ENCODE peak calls at places on chromosomes 4 and X, in seven cellular contexts. R is GM13976; M is GM23338; B is BJ; I is A673; S is CD8-positive, alpha-beta T cell; G is fibroblast of the aortic adventitia. T is an unnamed sample.

GRCh38 chr4:114311745-114312144 is 286.9 kb upstream of the UGT8 start:
- DNase-seq in I (no peak), B (no peak), R (no peak), M (peak; percentile 29), G (no peak), S (no peak), T (no peak)

GRCh38 chr4:157172011-157172410 is 48.5 kb upstream of the GRIA2 start:
- DNase-seq in S (no peak), R (no peak), B (no peak), M (no peak), I (peak; percentile 28), G (peak; percentile 43), T (peak; percentile 22)

GRCh38 chrX:8579602-8580001 is 115.0 kb downstream of the VCX3B start:
- DNase-seq in B (no peak), G (no peak), M (peak; percentile 5), R (no peak), I (no peak), S (no peak), T (no peak)

GRCh38 chrX:37871626-37872302 is 24.4 kb upstream of the DYNLT3 start:
- DNase-seq in I (peak; percentile 60), M (peak; percentile 4), G (peak; percentile 83), S (no peak), R (no peak), B (peak; percentile 41), T (peak; percentile 46)

GRCh38 chr4:54495091-54495490 is 162.7 kb upstream of the KIT start:
- DNase-seq in S (no peak), G (no peak), B (no peak), M (no peak), I (no peak), R (no peak), T (no peak)

GRCh38 chrX:48472851-48473717 is 2.9 kb upstream of the FTSJ1 start:
- DNase-seq in I (peak; percentile 44), R (no peak), M (peak; percentile 40), G (no peak), B (no peak), S (no peak), T (no peak)

GRCh38 chrX:35380808-35381700 is 417.1 kb upstream of the MAGEB16 start:
- DNase-seq in R (peak; percentile 11), I (peak; percentile 55), M (peak; percentile 53), S (no peak), G (peak; percentile 1), B (no peak), T (peak; percentile 1)

GRCh38 chr4:184170996-184171395 is 46.7 kb downstream of the ENPP6 start:
- DNase-seq in I (no peak), S (no peak), G (peak; percentile 48), M (peak; percentile 66), R (no peak), B (no peak), T (no peak)

GRCh38 chr4:128565565-128566186 is 243.8 kb upstream of the JADE1 start:
- DNase-seq in B (no peak), G (peak; percentile 25), R (peak; percentile 34), I (peak; percentile 51), S (no peak), M (peak; percentile 85), T (peak; percentile 51)

GRCh38 chr4:72468904-72469502 is 100.0 kb downstream of the ADAMTS3 start:
- DNase-seq in B (no peak), I (peak; percentile 13), R (no peak), M (peak; percentile 67), G (peak; percentile 61), S (no peak), T (peak; percentile 46)
- TF ChIP-seq CTCF in B (peak; percentile 32), I (peak; percentile 53), R (peak; percentile 20), M (peak; percentile 84), G (peak; percentile 45), S (peak; percentile 29), T (no peak)

DNA sequence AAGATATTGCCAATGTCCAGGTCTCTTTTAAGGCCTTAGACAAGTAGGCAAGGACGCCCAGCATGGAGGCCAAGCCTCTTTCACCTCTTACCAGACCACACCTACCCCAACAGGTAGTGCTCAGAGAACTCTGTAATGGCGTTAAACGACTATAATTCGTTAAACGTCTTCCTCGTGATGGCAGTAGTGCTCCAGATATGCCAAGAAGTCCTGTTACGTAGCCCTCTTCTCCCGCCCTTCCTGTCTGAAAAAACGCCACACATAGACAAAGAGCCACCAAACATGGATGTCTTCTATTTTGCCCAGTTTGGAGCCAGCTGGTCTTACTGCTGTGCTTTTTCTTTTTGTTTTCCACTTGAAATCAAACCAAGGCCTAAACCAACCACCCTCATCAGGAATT is 190.7 kb downstream of the OR13H1 start:
- DNase-seq in G (peak; percentile 95), R (no peak), I (no peak), B (no peak), S (peak; percentile 79), M (no peak), T (no peak)
- TF ChIP-seq CTCF in G (peak; percentile 17), R (no peak), I (no peak), B (no peak), S (no peak), M (no peak), T (no peak)

DNA sequence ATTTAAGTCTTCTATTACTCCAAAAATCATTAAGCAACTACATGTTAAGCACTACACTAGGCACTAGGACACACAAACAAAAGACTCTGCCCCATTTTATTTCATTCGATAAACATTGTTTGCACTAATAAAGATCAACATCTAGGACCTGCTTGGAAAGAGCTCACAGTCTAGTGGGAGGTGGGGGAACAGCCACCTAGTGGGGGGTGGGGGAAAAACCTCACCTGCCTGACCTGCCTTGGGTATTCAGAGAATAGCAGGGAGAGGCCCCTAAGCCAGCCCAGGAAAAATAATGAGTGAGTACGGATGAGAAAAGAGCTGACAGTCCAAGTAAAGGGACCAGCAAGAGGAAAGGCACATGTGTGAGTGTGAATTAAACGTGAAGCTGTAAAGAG is 52.2 kb downstream of the PRDM5 start:
- DNase-seq in B (no peak), S (no peak), R (no peak), I (no peak), G (no peak), M (peak; percentile 69), T (no peak)
- TF ChIP-seq CTCF in B (no peak), S (no peak), R (no peak), I (no peak), G (no peak), M (peak; percentile 68), T (no peak)

GRCh38 chr4:12409507-12410190 is 981.0 kb upstream of the HS3ST1 start:
- DNase-seq in R (no peak), S (no peak), M (no peak), I (no peak), B (no peak), G (peak; percentile 80), T (peak; percentile 47)
- TF ChIP-seq CTCF in R (no peak), S (no peak), M (no peak), I (no peak), B (no peak), G (peak; percentile 53), T (peak; percentile 10)

T was measured in endothelial cell of umbilical vein.